ENCODE peak calls at places on chromosome 1, in nine cellular contexts. One of them, this sample, is unnamed. For H3K4me1, the result is how much of the 10 kb centered on the place peaks cover.

GRCh38 chr1:44640178-44640865 is 34.0 kb downstream of the TMEM53 start:
- DNase-seq in neural progenitor cell: peak
- DNase-seq in transverse colon: no peak
- DNase-seq in IMR-90: no peak
- DNase-seq in tibial artery: no peak
- DNase-seq in OCI-LY7: no peak
- DNase-seq in cardiac muscle cell: no peak
- DNase-seq in heart right ventricle: peak
- DNase-seq in right lobe of liver: no peak
- DNase-seq in this sample: no peak

GRCh38 chr1:111192643-111193519 is 7.6 kb downstream of the DENND2D start:
- DNase-seq in neural progenitor cell: no peak
- DNase-seq in transverse colon: no peak
- DNase-seq in IMR-90: peak
- DNase-seq in tibial artery: no peak
- DNase-seq in OCI-LY7: no peak
- DNase-seq in cardiac muscle cell: no peak
- DNase-seq in heart right ventricle: no peak
- DNase-seq in right lobe of liver: no peak
- DNase-seq in this sample: no peak

GRCh38 chr1:164953095-164953494 is 394.1 kb downstream of the PBX1 start:
- DNase-seq in neural progenitor cell: no peak
- DNase-seq in transverse colon: no peak
- DNase-seq in IMR-90: no peak
- DNase-seq in tibial artery: no peak
- DNase-seq in OCI-LY7: no peak
- DNase-seq in cardiac muscle cell: no peak
- DNase-seq in heart right ventricle: no peak
- DNase-seq in right lobe of liver: no peak
- DNase-seq in this sample: no peak

GRCh38 chr1:18635833-18636671 is 5.4 kb downstream of the PAX7 start:
- DNase-seq in neural progenitor cell: peak
- DNase-seq in transverse colon: no peak
- DNase-seq in IMR-90: no peak
- DNase-seq in tibial artery: no peak
- DNase-seq in OCI-LY7: no peak
- DNase-seq in cardiac muscle cell: peak
- DNase-seq in heart right ventricle: no peak
- DNase-seq in right lobe of liver: no peak
- DNase-seq in this sample: no peak

GRCh38 chr1:44713321-44713781 is 17.6 kb downstream of the RNU5D-1 start:
- DNase-seq in neural progenitor cell: no peak
- DNase-seq in transverse colon: no peak
- DNase-seq in IMR-90: no peak
- DNase-seq in tibial artery: no peak
- DNase-seq in OCI-LY7: peak
- DNase-seq in cardiac muscle cell: no peak
- DNase-seq in heart right ventricle: no peak
- DNase-seq in right lobe of liver: no peak
- DNase-seq in this sample: no peak

GRCh38 chr1:53328490-53329182 is 766 bp upstream of the LRP8 start:
- DNase-seq in neural progenitor cell: peak
- DNase-seq in transverse colon: peak
- DNase-seq in IMR-90: no peak
- DNase-seq in tibial artery: peak
- DNase-seq in OCI-LY7: peak
- DNase-seq in cardiac muscle cell: no peak
- DNase-seq in heart right ventricle: no peak
- DNase-seq in right lobe of liver: peak
- DNase-seq in this sample: peak

GRCh38 chr1:236522937-236523703 is 662 bp upstream of the LGALS8 start:
- DNase-seq in neural progenitor cell: no peak
- DNase-seq in transverse colon: peak
- DNase-seq in IMR-90: no peak
- DNase-seq in tibial artery: peak
- DNase-seq in OCI-LY7: no peak
- DNase-seq in cardiac muscle cell: no peak
- DNase-seq in heart right ventricle: peak
- DNase-seq in right lobe of liver: peak
- DNase-seq in this sample: peak

GRCh38 chr1:18918417-18918816 is 16.1 kb upstream of the ALDH4A1 start:
- DNase-seq in neural progenitor cell: no peak
- DNase-seq in transverse colon: no peak
- DNase-seq in IMR-90: no peak
- DNase-seq in tibial artery: no peak
- DNase-seq in OCI-LY7: no peak
- DNase-seq in cardiac muscle cell: no peak
- DNase-seq in heart right ventricle: no peak
- DNase-seq in right lobe of liver: no peak
- DNase-seq in this sample: no peak

GRCh38 chr1:74842726-74843125 is 109.8 kb downstream of the TYW3 start:
- DNase-seq in neural progenitor cell: no peak
- DNase-seq in transverse colon: no peak
- DNase-seq in IMR-90: no peak
- DNase-seq in tibial artery: no peak
- DNase-seq in OCI-LY7: no peak
- DNase-seq in cardiac muscle cell: no peak
- DNase-seq in heart right ventricle: no peak
- DNase-seq in right lobe of liver: no peak
- DNase-seq in this sample: no peak

GRCh38 chr1:192763243-192763642 is 45.6 kb upstream of the RGS2 start:
- DNase-seq in neural progenitor cell: no peak
- DNase-seq in transverse colon: no peak
- DNase-seq in IMR-90: peak
- DNase-seq in tibial artery: no peak
- DNase-seq in OCI-LY7: no peak
- DNase-seq in cardiac muscle cell: no peak
- DNase-seq in heart right ventricle: no peak
- DNase-seq in right lobe of liver: no peak
- DNase-seq in this sample: no peak

DNA sequence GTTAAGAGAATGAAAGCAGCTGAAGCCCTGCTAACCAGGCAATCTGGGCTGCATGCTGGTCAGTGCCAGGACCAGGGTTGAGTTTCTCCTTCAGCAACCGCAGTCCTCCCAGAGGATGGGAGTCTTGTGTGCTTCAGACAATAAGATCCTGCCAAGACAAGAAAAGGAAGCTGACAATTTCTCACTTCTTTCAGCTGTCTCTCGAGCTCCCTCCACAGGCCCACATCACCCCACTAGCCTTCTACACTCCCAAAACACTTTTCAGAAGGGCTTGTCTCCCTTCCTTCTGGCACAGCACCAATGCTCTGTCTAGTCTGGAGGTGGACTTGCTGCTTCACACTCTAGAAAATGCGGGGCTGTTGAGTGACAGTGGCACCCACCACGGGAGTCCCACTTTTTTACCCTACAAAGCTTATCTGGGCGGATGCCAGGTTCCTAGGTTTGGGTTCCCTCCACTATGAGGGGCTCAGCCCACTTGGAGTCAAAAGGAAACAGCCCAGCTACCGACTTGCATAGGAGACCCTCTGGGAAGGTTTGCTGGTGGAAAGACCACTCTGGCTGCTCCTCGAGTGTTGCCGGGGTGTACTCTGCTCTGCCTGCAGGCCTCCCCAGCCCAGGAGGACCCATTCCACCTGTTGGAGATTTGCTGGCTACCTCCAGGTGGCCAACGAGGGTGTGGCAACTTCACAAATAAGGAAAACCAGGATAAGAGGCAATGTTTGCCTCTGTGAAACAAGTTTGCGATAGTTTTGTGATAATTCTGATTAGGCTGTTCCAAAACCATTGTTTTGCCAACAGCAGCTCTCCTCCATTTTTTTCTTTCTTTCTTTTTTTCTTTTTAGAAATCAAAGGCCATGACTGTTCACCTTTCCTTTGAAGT is 68.9 kb downstream of the TENT5C start:
- DNase-seq in neural progenitor cell: no peak
- DNase-seq in transverse colon: peak
- DNase-seq in IMR-90: peak
- DNase-seq in tibial artery: no peak
- DNase-seq in OCI-LY7: peak
- DNase-seq in cardiac muscle cell: no peak
- DNase-seq in heart right ventricle: no peak
- DNase-seq in right lobe of liver: no peak
- DNase-seq in this sample: no peak
- TF ChIP-seq CTCF in neural progenitor cell: peak
- TF ChIP-seq CTCF in transverse colon: peak
- TF ChIP-seq CTCF in IMR-90: peak
- TF ChIP-seq CTCF in tibial artery: no peak
- TF ChIP-seq CTCF in OCI-LY7: peak
- TF ChIP-seq CTCF in cardiac muscle cell: peak
- TF ChIP-seq CTCF in heart right ventricle: no peak
- TF ChIP-seq CTCF in right lobe of liver: no peak
- TF ChIP-seq CTCF in this sample: no peak

DNA sequence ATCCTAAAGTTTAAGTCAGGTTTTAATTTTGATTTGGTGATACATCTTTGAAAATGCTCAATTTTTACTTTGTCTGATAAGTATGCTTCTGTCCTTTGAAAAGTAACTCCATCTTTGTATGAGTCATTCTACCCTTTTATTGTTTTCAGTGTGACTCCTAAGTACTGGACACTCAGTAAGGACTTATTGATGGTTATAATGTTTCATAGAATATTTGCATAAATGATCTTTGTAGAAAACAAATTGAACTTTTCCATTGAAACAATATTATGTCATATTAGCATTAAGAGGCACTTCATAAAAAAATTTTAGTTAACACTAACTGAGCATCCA is 152.6 kb downstream of the HLX start:
- DNase-seq in neural progenitor cell: no peak
- DNase-seq in transverse colon: no peak
- DNase-seq in IMR-90: peak
- DNase-seq in tibial artery: no peak
- DNase-seq in OCI-LY7: no peak
- DNase-seq in cardiac muscle cell: no peak
- DNase-seq in heart right ventricle: no peak
- DNase-seq in right lobe of liver: no peak
- DNase-seq in this sample: no peak
- H3K4me3 ChIP-seq in neural progenitor cell: no peak
- H3K4me3 ChIP-seq in transverse colon: no peak
- H3K4me3 ChIP-seq in IMR-90: no peak
- H3K4me3 ChIP-seq in tibial artery: no peak
- H3K4me3 ChIP-seq in OCI-LY7: no peak
- H3K4me3 ChIP-seq in cardiac muscle cell: no peak
- H3K4me3 ChIP-seq in heart right ventricle: no peak
- H3K4me3 ChIP-seq in right lobe of liver: no peak
- H3K4me3 ChIP-seq in this sample: no peak

DNA sequence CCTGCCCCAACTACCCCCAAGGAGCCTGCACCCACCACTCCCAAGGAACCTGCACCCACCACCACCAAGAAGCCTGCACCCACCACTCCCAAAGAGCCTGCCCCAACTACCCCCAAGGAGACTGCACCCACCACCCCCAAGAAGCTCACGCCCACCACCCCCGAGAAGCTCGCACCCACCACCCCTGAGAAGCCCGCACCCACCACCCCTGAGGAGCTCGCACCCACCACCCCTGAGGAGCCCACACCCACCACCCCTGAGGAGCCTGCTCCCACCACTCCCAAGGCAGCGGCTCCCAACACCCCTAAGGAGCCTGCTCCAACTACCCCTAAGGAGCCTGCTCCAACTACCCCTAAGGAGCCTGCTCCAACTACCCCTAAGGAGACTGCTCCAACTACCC is 67.6 kb downstream of the TPR start:
- DNase-seq in neural progenitor cell: no peak
- DNase-seq in transverse colon: no peak
- DNase-seq in IMR-90: no peak
- DNase-seq in tibial artery: peak
- DNase-seq in OCI-LY7: no peak
- DNase-seq in cardiac muscle cell: no peak
- DNase-seq in heart right ventricle: no peak
- DNase-seq in right lobe of liver: no peak
- DNase-seq in this sample: no peak
- H3K4me1 ChIP-seq in neural progenitor cell: under half
- H3K4me1 ChIP-seq in transverse colon: under half
- H3K4me1 ChIP-seq in IMR-90: under half
- H3K4me1 ChIP-seq in tibial artery: under half
- H3K4me1 ChIP-seq in OCI-LY7: under half
- H3K4me1 ChIP-seq in cardiac muscle cell: under half
- H3K4me1 ChIP-seq in heart right ventricle: under half
- H3K4me1 ChIP-seq in right lobe of liver: under half
- H3K4me1 ChIP-seq in this sample: under half

DNA sequence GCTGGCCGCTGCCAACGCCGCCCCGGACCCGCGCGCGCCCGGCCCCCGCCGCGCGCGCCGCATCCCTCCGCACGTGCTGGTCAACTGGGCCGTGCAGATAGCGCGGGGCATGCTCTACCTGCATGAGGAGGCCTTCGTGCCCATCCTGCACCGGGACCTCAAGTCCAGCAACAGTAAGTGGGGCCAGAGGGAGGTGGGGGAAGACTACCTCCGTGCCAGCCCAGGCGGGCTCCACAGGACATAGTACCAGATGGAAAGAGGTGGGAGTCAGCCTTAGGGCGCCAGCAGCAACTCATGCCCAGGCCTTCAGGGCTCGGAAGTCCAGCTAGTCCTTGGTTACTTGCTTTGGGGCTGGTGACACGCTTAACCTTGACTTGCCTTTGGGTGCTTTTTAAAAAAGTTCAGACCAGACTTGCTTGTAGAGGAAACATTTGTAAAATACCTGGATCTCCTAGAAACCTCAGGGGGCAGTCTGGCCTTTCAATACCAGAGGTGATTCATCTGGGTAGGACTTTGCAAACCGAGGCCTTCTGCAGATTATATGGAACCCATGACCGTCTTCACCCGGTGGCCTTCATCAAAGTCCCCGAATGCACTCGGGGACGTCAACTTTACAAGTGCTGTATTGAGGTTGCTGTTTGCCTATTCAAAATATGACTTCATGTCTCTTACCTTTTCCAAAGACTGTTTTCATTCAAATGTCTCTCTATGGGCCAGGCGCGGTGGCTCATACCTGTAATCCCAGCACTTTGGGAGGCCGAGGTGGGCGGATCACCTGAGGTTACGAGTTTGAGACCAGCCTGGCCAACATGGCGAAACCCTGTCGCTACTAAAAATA is 1.4 kb downstream of the MAP3K21 start:
- DNase-seq in neural progenitor cell: no peak
- DNase-seq in transverse colon: peak
- DNase-seq in IMR-90: no peak
- DNase-seq in tibial artery: no peak
- DNase-seq in OCI-LY7: no peak
- DNase-seq in cardiac muscle cell: peak
- DNase-seq in heart right ventricle: no peak
- DNase-seq in right lobe of liver: peak
- DNase-seq in this sample: peak
- TF ChIP-seq CTCF in neural progenitor cell: no peak
- TF ChIP-seq CTCF in transverse colon: no peak
- TF ChIP-seq CTCF in IMR-90: no peak
- TF ChIP-seq CTCF in tibial artery: no peak
- TF ChIP-seq CTCF in OCI-LY7: no peak
- TF ChIP-seq CTCF in cardiac muscle cell: no peak
- TF ChIP-seq CTCF in heart right ventricle: no peak
- TF ChIP-seq CTCF in right lobe of liver: no peak
- TF ChIP-seq CTCF in this sample: no peak

DNA sequence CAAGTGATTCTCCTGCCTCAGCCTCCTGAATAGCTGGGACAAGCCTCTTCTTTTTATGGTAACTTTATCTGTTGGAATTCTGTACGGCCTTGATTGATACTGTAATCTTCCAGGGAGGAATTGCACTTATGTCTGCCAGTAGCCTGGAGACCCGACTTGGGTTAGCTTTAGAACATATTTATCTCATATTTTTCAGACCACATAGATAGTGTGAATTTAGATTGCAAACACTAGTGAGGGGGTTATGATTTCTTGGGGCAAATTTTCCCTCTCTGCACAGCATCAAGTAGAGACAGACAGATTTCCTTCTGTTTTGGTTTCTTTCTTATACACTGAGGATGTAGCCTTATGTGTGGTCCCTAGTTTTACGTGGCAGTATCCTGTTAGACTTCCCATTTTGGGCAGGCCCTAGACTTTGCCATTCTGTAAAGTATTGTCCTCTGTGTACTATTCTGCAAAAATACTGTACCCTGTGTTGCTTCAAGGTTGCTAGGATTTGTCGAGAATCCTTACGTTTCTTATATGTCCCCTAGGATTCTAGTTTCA is 29.0 kb downstream of the SOAT1 start:
- DNase-seq in neural progenitor cell: no peak
- DNase-seq in transverse colon: no peak
- DNase-seq in IMR-90: no peak
- DNase-seq in tibial artery: no peak
- DNase-seq in OCI-LY7: no peak
- DNase-seq in cardiac muscle cell: no peak
- DNase-seq in heart right ventricle: no peak
- DNase-seq in right lobe of liver: no peak
- DNase-seq in this sample: no peak
- H3K4me3 ChIP-seq in neural progenitor cell: no peak
- H3K4me3 ChIP-seq in transverse colon: no peak
- H3K4me3 ChIP-seq in IMR-90: peak
- H3K4me3 ChIP-seq in tibial artery: no peak
- H3K4me3 ChIP-seq in OCI-LY7: no peak
- H3K4me3 ChIP-seq in cardiac muscle cell: no peak
- H3K4me3 ChIP-seq in heart right ventricle: peak
- H3K4me3 ChIP-seq in right lobe of liver: no peak
- H3K4me3 ChIP-seq in this sample: no peak